ENCODE peak calls at places on chromosomes 11 and 22, in five cellular contexts. K is activated CD4-positive, CD25-positive, alpha-beta regulatory T cell treated with anti-CD3 and anti-CD28 coated beads, Interleukin-2, amount 50 U/mL, for 16 hours; A is lung microvascular endothelial cell; T is occipital lobe; R is NCI-H2107. F is an unnamed sample.

GRCh38 chr11:101336858-101337257 is 207.2 kb upstream of the PGR start:
- DNase-seq in T (no peak), R (no peak), K (no peak), A (no peak), F (no peak)

GRCh38 chr22:24391836-24392217 is 35.6 kb upstream of the ADORA2A start:
- DNase-seq in K (no peak), T (no peak), R (no peak), A (peak; percentile 77), F (no peak)

GRCh38 chr11:8698917-8699441 is 16.4 kb downstream of the RPL27A start:
- DNase-seq in K (no peak), A (no peak), T (no peak), R (no peak), F (no peak)

GRCh38 chr11:20158597-20159257 is 1.5 kb downstream of the DBX1 start:
- DNase-seq in T (no peak), R (no peak), K (no peak), A (peak; percentile 74), F (no peak)

GRCh38 chr11:38274031-38274430 is 1676.0 kb upstream of the RAG2 start:
- DNase-seq in A (no peak), T (no peak), R (no peak), K (no peak), F (no peak)

GRCh38 chr11:100574894-100575769 is 112.0 kb upstream of the ARHGAP42 start:
- DNase-seq in R (no peak), A (peak; percentile 54), K (no peak), T (no peak), F (no peak)

GRCh38 chr22:44363214-44363979 is 50.6 kb upstream of the SHISAL1 start:
- DNase-seq in K (no peak), T (no peak), R (no peak), A (peak; percentile 95), F (peak; percentile 52)

GRCh38 chr11:70637186-70637800 is 239.0 kb downstream of the CTTN start:
- DNase-seq in R (no peak), K (no peak), A (no peak), T (no peak), F (no peak)

GRCh38 chr11:37849731-37850130 is 1251.7 kb upstream of the RAG2 start:
- DNase-seq in K (no peak), R (no peak), A (no peak), T (no peak), F (no peak)

GRCh38 chr11:66867425-66868040 is 10.7 kb downstream of the LRFN4 start:
- DNase-seq in K (no peak), A (no peak), T (no peak), R (no peak), F (no peak)

GRCh38 chr11:44749160-44749559 is 22.4 kb downstream of the TSPAN18 start:
- DNase-seq in T (no peak), A (no peak), K (no peak), R (no peak), F (no peak)

GRCh38 chr11:73223998-73224730 is 6.1 kb downstream of the P2RY2 start:
- DNase-seq in R (no peak), T (no peak), K (no peak), A (no peak), F (no peak)

GRCh38 chr11:13238879-13239514 is 38.6 kb upstream of the BMAL1 start:
- DNase-seq in T (no peak), A (peak; percentile 53), R (no peak), K (peak; percentile 19), F (no peak)

GRCh38 chr11:6437993-6438392 is 2.8 kb downstream of the HPX start:
- DNase-seq in A (no peak), T (no peak), K (no peak), R (no peak), F (no peak)

GRCh38 chr11:46930089-46930488 is 6.5 kb upstream of the CSTPP1 start:
- DNase-seq in K (no peak), T (no peak), A (peak; percentile 72), R (no peak), F (no peak)

GRCh38 chr11:121451982-121452608 is at the start of gene SORL1:
- DNase-seq in A (peak; percentile 63), R (peak; percentile 34), K (no peak), T (peak; percentile 60), F (no peak)

GRCh38 chr11:58575377-58576020 is at the start of gene LPXN:
- DNase-seq in T (no peak), R (no peak), A (peak; percentile 69), K (no peak), F (no peak)

GRCh38 chr11:126312903-126313460 is 9.1 kb downstream of the DCPS start:
- DNase-seq in R (no peak), T (no peak), A (no peak), K (no peak), F (no peak)

GRCh38 chr11:57410287-57410686 is 16.6 kb downstream of the SLC43A3 start:
- DNase-seq in T (no peak), R (no peak), A (no peak), K (no peak), F (no peak)

GRCh38 chr22:38038890-38039812 is 18.1 kb upstream of the PICK1 start:
- DNase-seq in R (no peak), T (no peak), A (no peak), K (no peak), F (no peak)

GRCh38 chr22:36913431-36914382 is at the start of gene CSF2RB:
- DNase-seq in T (peak; percentile 12), A (peak; percentile 37), R (no peak), K (no peak), F (peak; percentile 28)

GRCh38 chr11:12319734-12320387 is 57.5 kb upstream of the PARVA start:
- DNase-seq in A (no peak), K (no peak), R (peak; percentile 72), T (no peak), F (no peak)

GRCh38 chr11:77345621-77346020 is 44.1 kb upstream of the GDPD4 start:
- DNase-seq in A (peak; percentile 4), T (no peak), R (no peak), K (no peak), F (no peak)

GRCh38 chr22:47022475-47022874 is 260.0 kb downstream of the TBC1D22A start:
- DNase-seq in A (no peak), K (no peak), R (no peak), T (no peak), F (no peak)

GRCh38 chr22:30250713-30251267 is 4.2 kb upstream of the LIF start:
- DNase-seq in T (no peak), R (no peak), A (peak; percentile 39), K (no peak), F (no peak)

GRCh38 chr11:109808569-109808968 is 284.6 kb upstream of the ZC3H12C start:
- DNase-seq in R (no peak), A (peak; percentile 45), K (no peak), T (no peak), F (no peak)

GRCh38 chr11:73156114-73156513 is 14.0 kb upstream of the FCHSD2 start:
- DNase-seq in T (no peak), K (no peak), R (no peak), A (no peak), F (peak; percentile 6)

GRCh38 chr11:83303358-83303757 is 17.2 kb upstream of the CCDC90B start:
- DNase-seq in T (no peak), A (no peak), K (no peak), R (no peak), F (no peak)

GRCh38 chr11:117859713-117860112 is 16.7 kb downstream of the FXYD6 start:
- DNase-seq in K (no peak), A (no peak), R (peak; percentile 37), T (no peak), F (no peak)

GRCh38 chr11:11243258-11243789 is 109.7 kb downstream of the CSNK2A3 start:
- DNase-seq in T (no peak), A (no peak), R (no peak), K (no peak), F (peak; percentile 12)